ENCODE peak calls at places on chromosomes 2 and 18, in five cellular contexts. R is IMR-90, Q is A549, V is K562, L is SK-N-SH. S is an unnamed sample.

GRCh38 chr18:50240083-50240563 is 26.2 kb downstream of the CFAP53 start:
- DNase-seq in Q (peak), V (no peak), L (no peak), R (no peak), S (no peak)

GRCh38 chr18:44744206-44745180 is 63.8 kb downstream of the SETBP1 start:
- DNase-seq in R (no peak), Q (no peak), L (peak), V (peak), S (no peak)

GRCh38 chr2:128425731-128426620 is 107.3 kb upstream of the HS6ST1 start:
- DNase-seq in V (no peak), L (no peak), Q (peak), R (peak), S (no peak)

GRCh38 chr2:192307530-192307929 is 112.8 kb upstream of the TMEFF2 start:
- DNase-seq in L (no peak), R (peak), V (no peak), Q (no peak), S (no peak)

GRCh38 chr18:21996261-21996892 is 173.0 kb upstream of the GATA6 start:
- DNase-seq in Q (no peak), R (no peak), L (no peak), V (no peak), S (no peak)

GRCh38 chr2:222364280-222364895 is 60.0 kb upstream of the SGPP2 start:
- DNase-seq in L (no peak), R (no peak), Q (no peak), V (no peak), S (no peak)

GRCh38 chr18:63774511-63774910 is 707 bp upstream of the SERPINB7 start:
- DNase-seq in Q (no peak), L (no peak), R (no peak), V (no peak), S (no peak)

GRCh38 chr18:46338213-46338612 is 234.0 kb downstream of the HAUS1 start:
- DNase-seq in Q (no peak), R (no peak), V (no peak), L (peak), S (no peak)

GRCh38 chr18:62525611-62526010 is 2.8 kb downstream of the ZCCHC2 start:
- DNase-seq in V (no peak), Q (no peak), L (no peak), R (no peak), S (no peak)

GRCh38 chr2:201860541-201861154 is 54.3 kb downstream of the CDK15 start:
- DNase-seq in R (peak), L (peak), Q (peak), V (peak), S (peak)

GRCh38 chr2:181742908-181743722 is 62.8 kb upstream of the NEUROD1 start:
- DNase-seq in R (peak), V (no peak), L (peak), Q (peak), S (peak)

GRCh38 chr2:64426191-64426952 is 27.6 kb upstream of the LGALSL start:
- DNase-seq in R (peak), L (no peak), V (no peak), Q (no peak), S (no peak)

GRCh38 chr2:127453392-127454171 is 35.4 kb downstream of the PROC start:
- DNase-seq in R (no peak), L (peak), V (peak), Q (peak), S (no peak)

GRCh38 chr2:135997380-135997779 is 12.0 kb upstream of the DARS1 start:
- DNase-seq in L (peak), V (no peak), R (no peak), Q (no peak), S (no peak)

GRCh38 chr2:117968724-117969121 is 45.1 kb downstream of the CCDC93 start:
- DNase-seq in R (no peak), V (no peak), Q (no peak), L (no peak), S (no peak)

GRCh38 chr2:63189026-63189425 is 138.4 kb downstream of the OTX1 start:
- DNase-seq in R (peak), V (peak), Q (peak), L (peak), S (peak)

GRCh38 chr2:190110131-190110530 is 47.6 kb upstream of the MSTN start:
- DNase-seq in V (no peak), Q (no peak), R (peak), L (no peak), S (no peak)

GRCh38 chr2:177165731-177166711 is 46.6 kb upstream of the HNRNPA3 start:
- DNase-seq in Q (peak), R (peak), L (no peak), V (no peak), S (peak)

GRCh38 chr18:57497372-57498294 is 62.5 kb downstream of the ONECUT2 start:
- DNase-seq in Q (peak), L (no peak), R (peak), V (no peak), S (no peak)

GRCh38 chr2:240579771-240580614 is 6.5 kb upstream of the CAPN10 start:
- DNase-seq in L (no peak), Q (peak), V (peak), R (peak), S (peak)

GRCh38 chr2:70888925-70889715 is 46.6 kb upstream of the ATP6V1B1 start:
- DNase-seq in L (no peak), R (no peak), Q (no peak), V (no peak), S (no peak)

GRCh38 chr18:58863539-58864145 is 1.0 kb upstream of the ZNF532 start:
- DNase-seq in Q (peak), R (peak), L (peak), V (no peak), S (no peak)

GRCh38 chr2:33531345-33532059 is 55.1 kb downstream of the RASGRP3 start:
- DNase-seq in Q (no peak), L (no peak), R (peak), V (no peak), S (peak)

GRCh38 chr2:12091201-12091806 is 344.9 kb downstream of the LPIN1 start:
- DNase-seq in L (no peak), Q (no peak), V (no peak), R (no peak), S (no peak)

GRCh38 chr2:76247006-76247405 is 536.3 kb upstream of the GCFC2 start:
- DNase-seq in R (no peak), L (no peak), V (no peak), Q (no peak), S (no peak)

GRCh38 chr2:133416756-133417155 is 151.5 kb downstream of the NCKAP5 start:
- DNase-seq in V (no peak), R (no peak), L (no peak), Q (no peak), S (no peak)

GRCh38 chr2:16263241-16263890 is 323.0 kb downstream of the MYCN start:
- DNase-seq in R (no peak), L (no peak), Q (no peak), V (no peak), S (no peak)

GRCh38 chr2:21820271-21820670 is 696.5 kb downstream of the TDRD15 start:
- DNase-seq in R (peak), Q (no peak), V (no peak), L (no peak), S (no peak)

GRCh38 chr18:46320297-46320696 is 216.1 kb downstream of the HAUS1 start:
- DNase-seq in L (no peak), R (no peak), V (peak), Q (no peak), S (no peak)

GRCh38 chr2:42969231-42970150 is 177.1 kb upstream of the HAAO start:
- DNase-seq in V (no peak), Q (peak), R (peak), L (no peak), S (no peak)

GRCh38 chr18:60044290-60045006 is 144.7 kb downstream of the PMAIP1 start:
- DNase-seq in L (no peak), V (no peak), R (peak), Q (peak), S (no peak)

GRCh38 chr18:59024829-59025228 is 114.9 kb upstream of the SEC11C start:
- DNase-seq in V (no peak), L (no peak), Q (no peak), R (peak), S (no peak)

GRCh38 chr2:47569658-47570398 is 166.9 kb downstream of the MSH2 start:
- DNase-seq in Q (peak), V (no peak), R (peak), L (peak), S (no peak)

DNA sequence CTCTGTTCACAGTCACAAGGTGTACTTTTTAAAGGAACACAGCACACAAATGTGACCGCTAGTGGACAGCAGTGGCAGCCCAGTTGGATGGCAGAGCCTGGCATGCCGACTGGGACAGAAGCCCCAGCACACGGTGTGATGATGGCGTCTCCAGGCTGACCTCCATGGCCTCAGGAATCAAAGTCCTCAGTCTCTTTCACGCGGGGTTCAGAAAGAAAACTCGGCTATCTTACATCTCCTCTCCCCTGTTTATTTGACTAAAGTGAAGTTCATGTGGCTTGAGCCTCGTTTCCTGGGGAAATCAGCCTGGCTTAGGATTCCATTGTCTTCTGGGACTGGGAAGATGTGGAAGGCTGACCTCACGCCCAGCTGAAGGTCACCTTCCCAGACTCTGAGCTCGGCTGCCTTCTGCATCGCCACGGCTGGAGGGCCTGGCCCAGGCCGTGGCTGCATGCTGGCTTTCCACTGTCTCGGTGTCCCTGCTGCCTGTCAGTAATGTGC is 56.1 kb downstream of the ASAP2 start:
- DNase-seq in R (peak), Q (no peak), L (peak), V (no peak), S (no peak)
- TF ChIP-seq RCOR1 in R (no peak), Q (no peak), L (no peak), V (no peak), S (no peak)

DNA sequence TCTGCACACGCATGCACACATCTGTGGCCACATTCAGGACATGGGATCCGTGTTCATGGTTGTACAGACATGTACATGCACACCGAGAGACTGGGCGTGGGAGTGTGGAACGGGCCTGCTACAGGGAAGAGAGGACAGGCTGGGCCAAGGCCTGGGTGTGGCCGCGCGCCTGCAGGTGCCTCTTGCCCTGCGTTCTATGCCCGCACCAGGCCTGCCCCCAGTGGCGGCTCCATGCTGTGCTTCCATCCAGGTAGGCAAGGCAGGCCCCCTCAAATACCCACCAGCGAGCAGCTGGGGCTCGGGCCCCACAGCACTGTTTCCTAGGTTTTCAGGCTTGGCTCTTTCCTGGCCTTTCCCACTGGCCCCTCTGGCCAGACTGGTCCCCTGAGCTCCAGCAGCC is 15.5 kb upstream of the PTMA start:
- DNase-seq in Q (no peak), L (no peak), V (no peak), R (no peak), S (no peak)
- TF ChIP-seq RCOR1 in Q (no peak), L (no peak), V (no peak), R (no peak), S (no peak)

GRCh38 chr2:17918789-17919188 is 40.3 kb downstream of the KCNS3 start:
- DNase-seq in V (no peak), L (peak), Q (no peak), R (peak), S (no peak)
- TF ChIP-seq RCOR1 in V (no peak), L (no peak), Q (no peak), R (no peak), S (no peak)

GRCh38 chr2:214004463-214004862 is 406.4 kb upstream of the VWC2L start:
- DNase-seq in L (no peak), V (no peak), R (no peak), Q (no peak), S (no peak)

GRCh38 chr2:214006601-214007000 is 404.3 kb upstream of the VWC2L start:
- DNase-seq in V (no peak), L (no peak), R (peak), Q (no peak), S (no peak)

GRCh38 chr2:214005337-214005736 is 405.5 kb upstream of the VWC2L start:
- DNase-seq in L (no peak), Q (no peak), R (peak), V (no peak), S (no peak)
- TF ChIP-seq RCOR1 in L (no peak), Q (no peak), R (no peak), V (no peak), S (no peak)

DNA sequence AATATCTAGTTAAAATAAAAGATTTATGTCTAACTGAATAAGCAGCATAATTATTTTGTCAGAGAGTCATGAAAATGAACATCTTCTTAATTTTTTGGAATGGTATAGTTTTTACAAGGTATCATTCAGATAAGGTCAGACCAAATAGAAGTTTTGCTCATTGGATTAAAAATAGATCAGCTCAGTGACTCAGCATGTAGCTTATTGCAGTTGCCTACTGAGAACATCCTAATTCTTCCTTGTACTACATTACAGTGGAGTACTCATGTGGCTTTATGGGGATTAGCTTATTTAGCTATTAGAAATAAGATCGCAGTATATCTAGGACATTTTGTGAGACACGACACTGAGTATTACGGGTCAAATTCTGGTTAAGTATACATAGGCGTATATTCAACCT is 38.2 kb upstream of the PPM1B start:
- DNase-seq in Q (peak), R (peak), V (no peak), L (no peak), S (no peak)
- TF ChIP-seq RCOR1 in Q (no peak), R (no peak), V (no peak), L (no peak), S (no peak)

GRCh38 chr2:112626604-112627059 is 19.1 kb upstream of the SLC20A1 start:
- DNase-seq in R (peak), L (peak), Q (peak), V (peak), S (no peak)

GRCh38 chr2:112629823-112630222 is 15.9 kb upstream of the SLC20A1 start:
- DNase-seq in Q (no peak), V (no peak), R (no peak), L (no peak), S (no peak)

GRCh38 chr2:112629224-112629623 is 16.5 kb upstream of the SLC20A1 start:
- DNase-seq in Q (no peak), L (no peak), V (no peak), R (no peak), S (no peak)

GRCh38 chr2:112625474-112626114 is 20.1 kb upstream of the SLC20A1 start:
- DNase-seq in Q (no peak), L (no peak), V (no peak), R (no peak), S (no peak)

DNA sequence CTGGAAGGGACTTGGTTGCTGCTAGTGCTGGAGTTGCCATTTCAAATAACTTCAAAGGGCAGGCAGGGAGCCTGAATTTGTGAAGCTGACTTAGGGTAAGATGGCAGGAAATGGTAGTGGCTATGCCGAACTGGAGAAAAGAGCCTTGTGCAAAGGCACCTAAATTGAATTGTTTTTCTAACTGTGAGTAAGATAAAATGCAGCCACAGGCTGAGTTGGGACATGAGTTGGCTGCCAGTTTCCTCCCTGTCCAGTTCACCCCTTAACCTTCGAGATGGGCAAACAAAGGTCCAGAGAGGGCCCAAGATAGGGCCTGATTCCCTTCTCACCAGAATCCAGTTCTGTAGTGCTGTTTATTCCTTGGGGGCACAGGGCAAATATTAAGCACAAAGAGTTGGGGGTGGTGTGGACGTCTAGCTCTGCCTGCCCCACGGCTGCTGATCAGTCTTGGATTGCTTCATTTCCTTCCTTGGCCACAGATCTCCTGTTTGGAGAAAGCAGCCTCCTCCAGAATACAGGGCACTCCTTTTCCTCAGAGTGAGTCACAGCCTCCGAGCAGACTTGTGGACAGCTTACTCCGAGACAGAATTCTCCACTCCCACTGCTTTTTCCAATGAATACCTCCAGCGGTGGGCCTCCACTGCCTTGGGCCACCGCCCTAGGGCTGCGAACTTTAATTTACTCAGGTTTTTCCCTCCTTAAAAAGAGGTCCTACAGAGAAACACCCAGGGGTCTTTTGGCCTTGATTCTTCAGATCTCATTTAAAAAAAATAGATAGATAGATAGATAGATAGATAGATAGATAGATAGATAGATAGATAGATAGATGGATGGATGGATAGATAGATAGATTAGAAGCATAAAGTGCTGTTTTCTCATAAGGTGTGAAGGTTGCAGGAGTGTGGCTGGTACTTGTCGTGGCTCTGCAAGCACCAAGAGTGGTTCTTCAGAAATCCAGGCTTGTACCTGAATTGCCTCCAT is 18.4 kb upstream of the SLC20A1 start:
- DNase-seq in L (no peak), R (peak), V (no peak), Q (peak), S (no peak)
- TF ChIP-seq RCOR1 in L (no peak), R (no peak), V (no peak), Q (no peak), S (no peak)

GRCh38 chr2:97747716-97748115 is 34.3 kb downstream of the ZAP70 start:
- DNase-seq in Q (no peak), V (no peak), L (no peak), R (no peak), S (no peak)

GRCh38 chr2:97750017-97750416 is 36.6 kb downstream of the ZAP70 start:
- DNase-seq in Q (no peak), V (no peak), L (no peak), R (no peak), S (no peak)

GRCh38 chr2:97749611-97750010 is 36.2 kb downstream of the ZAP70 start:
- DNase-seq in R (no peak), L (no peak), Q (no peak), V (no peak), S (no peak)

GRCh38 chr2:97747285-97747684 is 33.9 kb downstream of the ZAP70 start:
- DNase-seq in L (no peak), R (no peak), V (no peak), Q (no peak), S (no peak)

DNA sequence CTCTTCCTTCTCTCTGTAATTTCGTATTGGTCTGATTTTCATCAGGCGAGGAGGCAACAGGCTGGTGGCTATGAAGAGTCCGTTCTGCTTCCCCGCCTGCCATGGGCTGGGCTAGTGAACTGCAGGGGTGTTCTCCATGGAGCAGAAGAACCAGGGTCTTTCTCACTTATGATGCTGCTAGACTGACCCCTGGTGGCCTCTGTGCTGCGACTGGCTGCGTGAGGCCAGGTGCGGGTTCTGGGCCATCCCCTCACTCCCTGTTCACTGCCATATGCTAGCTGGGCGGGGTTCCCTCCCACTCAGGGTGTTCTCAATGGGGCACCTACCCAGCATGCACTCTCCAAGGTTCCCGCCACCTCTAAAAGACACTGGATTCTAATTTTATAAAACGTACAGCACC is 35.0 kb downstream of the ZAP70 start:
- DNase-seq in R (no peak), L (peak), V (peak), Q (peak), S (no peak)
- TF ChIP-seq RCOR1 in R (no peak), L (no peak), V (peak), Q (no peak), S (no peak)

GRCh38 chr2:237456200-237456731 is 30.8 kb upstream of the MLPH start:
- DNase-seq in L (no peak), R (peak), V (no peak), Q (no peak), S (no peak)
- TF ChIP-seq RCOR1 in L (no peak), R (no peak), V (no peak), Q (no peak), S (no peak)

GRCh38 chr2:160484859-160485520 is 8.6 kb downstream of the RBMS1 start:
- DNase-seq in L (no peak), Q (no peak), V (no peak), R (no peak), S (no peak)
- TF ChIP-seq RCOR1 in L (no peak), Q (no peak), V (no peak), R (no peak), S (no peak)

S was measured in GM12878.